ENCODE peak calls at places on chromosomes 6 and 20, in five cellular contexts. S is AG04450, N is Calu3, Z is mucosa of descending colon, J is BJ. Q is an unnamed sample.

GRCh38 chr6:161761966-161762365 is 488.1 kb upstream of the AGPAT4 start:
- DNase-seq in S (no peak), N (no peak), Z (no peak), J (no peak), Q (no peak)

GRCh38 chr6:145688493-145688905 is 46.8 kb downstream of the EPM2A start:
- DNase-seq in S (peak), N (no peak), Z (no peak), J (no peak), Q (no peak)

GRCh38 chr6:99588618-99589289 is 17.9 kb upstream of the PRDM13 start:
- DNase-seq in S (peak), N (peak), Z (peak), J (no peak), Q (peak)

GRCh38 chr6:91453479-91453878 is 866.6 kb upstream of the MAP3K7 start:
- DNase-seq in S (no peak), N (no peak), Z (no peak), J (no peak), Q (no peak)

GRCh38 chr20:18585134-18585533 is 2.7 kb upstream of the DTD1 start:
- DNase-seq in S (no peak), N (no peak), Z (no peak), J (peak), Q (no peak)

GRCh38 chr6:54056105-54056504 is 55.1 kb upstream of the MLIP start:
- DNase-seq in S (no peak), N (no peak), Z (no peak), J (no peak), Q (no peak)

GRCh38 chr20:58137236-58137635 is 91.2 kb downstream of the ANKRD60 start:
- DNase-seq in S (no peak), N (no peak), Z (no peak), J (no peak), Q (no peak)

GRCh38 chr6:56259163-56259562 is 11.8 kb upstream of the COL21A1 start:
- DNase-seq in S (no peak), N (no peak), Z (no peak), J (no peak), Q (no peak)

GRCh38 chr20:9128586-9128985 is 59.7 kb downstream of the PLCB4 start:
- DNase-seq in S (no peak), N (no peak), Z (no peak), J (no peak), Q (no peak)

GRCh38 chr20:36214684-36215256 is 21.5 kb upstream of the AAR2 start:
- DNase-seq in S (peak), N (peak), Z (no peak), J (no peak), Q (peak)

GRCh38 chr6:11538049-11538798 is 675 bp downstream of the TMEM170B start:
- DNase-seq in S (no peak), N (peak), Z (peak), J (no peak), Q (peak)

GRCh38 chr6:112879920-112880413 is 532.8 kb downstream of the RFPL4B start:
- DNase-seq in S (no peak), N (peak), Z (peak), J (no peak), Q (no peak)

GRCh38 chr6:159535629-159536028 is 157.4 kb downstream of the SOD2 start:
- DNase-seq in S (no peak), N (no peak), Z (peak), J (no peak), Q (no peak)

GRCh38 chr6:159540883-159541282 is 152.2 kb downstream of the SOD2 start:
- DNase-seq in S (no peak), N (no peak), Z (no peak), J (no peak), Q (no peak)

GRCh38 chr6:159541296-159541695 is 151.7 kb downstream of the SOD2 start:
- DNase-seq in S (no peak), N (no peak), Z (no peak), J (no peak), Q (no peak)

DNA sequence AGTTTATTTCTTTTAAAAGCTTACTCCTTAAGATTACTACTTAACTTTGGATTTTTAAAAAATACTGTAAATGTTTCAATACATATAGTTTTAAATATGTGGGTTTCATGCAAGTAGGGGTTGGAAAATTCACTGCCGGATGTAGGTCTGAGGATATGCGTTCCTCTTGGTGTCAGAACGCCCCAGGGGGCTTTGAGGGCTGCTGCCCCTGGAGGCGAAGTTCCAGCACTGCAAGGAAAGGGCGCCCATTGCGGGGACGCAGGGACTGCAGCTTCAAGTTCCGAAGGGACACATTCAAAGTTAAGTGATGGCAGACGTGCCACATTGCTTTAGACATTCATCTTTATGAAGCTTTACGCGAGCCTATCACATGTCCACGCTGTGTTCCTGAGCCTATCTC is 152.9 kb downstream of the SOD2 start:
- DNase-seq in S (no peak), N (no peak), Z (no peak), J (no peak), Q (no peak)
- TF ChIP-seq CTCF in S (peak), N (no peak), Z (no peak), J (peak), Q (no peak)

GRCh38 chr6:21332077-21332476 is 261.5 kb upstream of the SOX4 start:
- DNase-seq in S (no peak), N (no peak), Z (no peak), J (no peak), Q (no peak)
- TF ChIP-seq CTCF in S (no peak), N (no peak), Z (no peak), J (no peak), Q (no peak)

DNA sequence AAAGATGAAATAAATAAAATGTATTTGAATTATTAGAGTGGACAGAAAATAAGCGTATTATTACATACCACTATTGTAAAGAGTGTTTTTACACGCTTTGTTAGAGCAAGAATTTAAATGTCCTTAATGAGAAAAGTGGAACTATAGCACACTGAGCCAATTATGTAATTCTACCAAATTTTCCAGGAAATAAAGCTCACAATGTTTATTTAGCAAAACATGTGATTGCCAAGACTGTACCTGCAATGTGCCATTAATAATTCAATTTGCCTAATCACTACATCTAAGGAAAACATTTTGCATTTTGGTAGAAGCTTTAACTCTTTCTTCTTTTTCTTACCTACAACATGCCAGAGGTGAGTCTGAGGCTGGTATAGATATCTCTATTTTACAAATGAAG is 58.7 kb upstream of the PHACTR1 start:
- DNase-seq in S (no peak), N (no peak), Z (no peak), J (no peak), Q (no peak)
- TF ChIP-seq CTCF in S (no peak), N (no peak), Z (no peak), J (no peak), Q (no peak)

GRCh38 chr6:18823782-18824386 is 436.7 kb downstream of the RNF144B start:
- DNase-seq in S (no peak), N (peak), Z (peak), J (no peak), Q (no peak)
- TF ChIP-seq CTCF in S (peak), N (no peak), Z (no peak), J (peak), Q (peak)

GRCh38 chr6:64335195-64335594 is 699.6 kb downstream of the PHF3 start:
- DNase-seq in S (no peak), N (no peak), Z (no peak), J (no peak), Q (no peak)

GRCh38 chr6:64326939-64327338 is 691.3 kb downstream of the PHF3 start:
- DNase-seq in S (no peak), N (no peak), Z (no peak), J (no peak), Q (no peak)

GRCh38 chr6:64334646-64335045 is 699.0 kb downstream of the PHF3 start:
- DNase-seq in S (no peak), N (no peak), Z (no peak), J (no peak), Q (no peak)

GRCh38 chr6:64325093-64325492 is 689.5 kb downstream of the PHF3 start:
- DNase-seq in S (no peak), N (no peak), Z (no peak), J (no peak), Q (no peak)

DNA sequence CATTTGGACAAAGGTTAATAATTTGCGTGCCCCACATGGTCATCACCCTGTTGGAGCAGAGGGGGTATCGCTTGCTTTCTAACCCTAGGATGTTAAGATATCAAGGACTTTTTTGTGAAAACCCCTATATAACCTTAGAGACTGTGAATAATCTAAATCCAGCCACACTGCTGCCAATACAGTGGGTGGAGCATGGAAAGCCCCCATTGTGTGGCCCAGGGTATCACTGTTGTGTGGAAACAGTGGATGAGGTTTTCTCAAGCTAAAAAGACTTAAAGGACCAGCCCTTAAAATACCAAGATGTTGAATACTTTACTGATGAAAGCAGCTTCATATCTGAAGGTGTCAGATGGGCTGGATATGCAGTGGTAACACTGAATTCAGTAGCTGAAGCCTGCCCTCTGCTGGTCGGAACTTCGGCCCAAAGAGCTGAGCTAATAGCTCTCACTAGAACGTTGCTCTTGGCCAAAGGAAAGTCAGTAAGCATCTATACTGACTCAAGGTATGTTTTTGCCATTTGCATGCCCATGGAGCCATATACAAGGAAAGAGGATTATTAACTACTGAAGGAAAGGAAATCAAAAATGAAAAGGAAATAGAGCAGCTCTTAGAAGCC is 695.2 kb downstream of the PHF3 start:
- DNase-seq in S (peak), N (peak), Z (peak), J (no peak), Q (no peak)
- TF ChIP-seq CTCF in S (peak), N (peak), Z (peak), J (peak), Q (peak)

GRCh38 chr6:160519603-160520042 is 144.5 kb downstream of the LPA start:
- DNase-seq in S (no peak), N (no peak), Z (no peak), J (no peak), Q (peak)
- TF ChIP-seq CTCF in S (peak), N (no peak), Z (peak), J (peak), Q (peak)

DNA sequence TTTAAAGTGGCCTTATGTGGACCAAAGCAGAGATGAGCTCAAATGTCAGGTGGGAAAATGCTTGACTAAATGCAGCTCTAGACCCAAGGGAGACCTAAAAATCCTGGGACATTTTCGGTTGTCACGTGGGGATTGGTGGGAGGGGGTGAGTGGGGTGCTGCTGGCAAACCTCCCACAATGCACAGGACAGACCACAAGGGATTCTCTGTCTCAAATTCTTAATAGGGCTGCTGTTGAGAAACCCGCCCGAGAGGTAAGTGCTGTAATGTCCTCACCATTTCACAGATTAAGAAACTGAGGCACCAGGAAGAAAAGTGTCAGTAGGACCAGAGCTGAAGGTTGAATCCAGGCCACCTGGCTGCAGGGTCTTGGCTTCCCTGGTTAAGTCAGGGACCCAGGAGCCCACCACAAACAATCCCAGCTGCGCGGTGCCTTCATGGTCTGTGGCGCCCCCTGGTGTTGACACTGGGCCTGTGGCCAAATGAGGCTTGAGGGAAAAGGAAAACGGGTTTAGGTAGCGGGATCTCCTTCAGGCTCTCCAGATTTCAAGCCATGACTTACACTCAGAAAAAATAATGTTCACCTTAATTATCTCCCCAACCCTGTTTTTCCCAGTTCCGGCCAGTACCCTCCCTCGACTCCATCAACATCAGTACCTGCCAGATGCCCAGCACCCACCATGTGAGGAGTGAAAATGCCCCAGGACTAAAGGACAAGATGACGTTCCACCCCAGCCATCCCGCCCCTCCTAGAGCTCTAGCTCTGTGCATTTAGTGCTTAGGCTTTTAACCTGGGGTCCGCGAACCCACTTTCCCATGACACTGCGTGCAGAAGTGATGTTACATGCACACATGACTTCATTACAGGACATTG is 7.2 kb downstream of the HLA-G start:
- DNase-seq in S (no peak), N (peak), Z (peak), J (no peak), Q (no peak)
- TF ChIP-seq CTCF in S (peak), N (peak), Z (peak), J (peak), Q (peak)

DNA sequence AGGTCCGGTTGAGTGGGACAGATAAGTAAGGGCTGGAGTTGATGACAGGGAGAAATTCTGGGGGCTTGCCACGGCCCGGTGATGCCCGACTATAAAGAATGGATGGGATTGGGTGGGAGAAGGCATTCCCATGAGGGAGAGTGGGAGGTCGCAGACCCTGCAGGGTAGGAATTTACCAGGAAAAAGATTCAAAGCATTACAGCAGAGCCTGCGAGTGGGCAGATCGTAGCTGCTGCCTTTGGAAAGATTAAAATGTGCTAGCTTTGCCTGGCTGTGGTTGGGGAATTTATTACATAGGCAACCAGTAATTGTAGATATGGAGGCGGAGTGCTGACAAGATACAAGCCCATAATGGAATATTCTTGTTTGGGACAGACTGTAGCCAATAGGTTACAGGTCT is 49.5 kb downstream of the KDM1B start:
- DNase-seq in S (no peak), N (no peak), Z (no peak), J (no peak), Q (no peak)
- TF ChIP-seq CTCF in S (no peak), N (no peak), Z (no peak), J (no peak), Q (no peak)

DNA sequence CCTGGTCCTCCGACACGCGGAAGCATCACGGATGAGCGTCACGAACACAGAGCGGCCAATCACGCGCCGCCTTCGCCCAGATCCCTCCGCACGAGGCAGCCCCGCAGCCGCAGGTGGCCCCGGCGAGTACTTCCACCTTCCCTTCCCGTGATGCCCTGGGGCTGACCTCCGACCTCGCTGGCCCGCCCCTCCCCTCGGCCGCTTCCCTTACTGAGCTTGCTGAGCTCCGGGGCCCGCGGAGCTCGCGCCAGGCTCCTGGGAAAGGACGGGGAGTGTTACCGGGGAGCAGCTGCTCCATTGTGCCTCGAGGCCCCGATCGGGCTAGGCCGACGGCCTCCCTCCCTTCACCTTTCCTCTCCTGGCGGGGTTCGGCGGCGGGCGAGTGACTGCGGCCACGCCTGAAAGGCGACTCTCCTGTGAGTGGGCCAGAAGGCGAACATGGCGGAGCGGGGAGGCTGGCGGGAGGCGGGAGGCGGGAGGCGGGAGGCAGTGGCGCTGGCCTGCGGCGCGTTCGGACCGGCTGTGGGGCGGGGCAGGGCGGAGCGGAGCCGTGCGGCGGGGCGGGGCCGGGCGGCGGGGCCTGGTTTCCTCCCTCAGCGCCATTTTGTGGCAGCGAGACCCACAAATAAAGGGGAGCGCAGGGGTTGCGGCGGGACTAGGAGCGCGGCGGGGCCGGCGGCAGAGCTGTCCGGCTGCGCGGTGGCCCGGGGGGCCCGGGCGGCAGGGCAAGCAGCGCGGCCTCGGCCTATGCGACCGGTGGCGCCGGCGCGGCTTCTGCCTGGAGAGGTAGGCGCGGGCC is at the start of gene WTAP:
- DNase-seq in S (peak), N (peak), Z (peak), J (peak), Q (peak)
- TF ChIP-seq CTCF in S (no peak), N (no peak), Z (no peak), J (no peak), Q (no peak)

GRCh38 chr6:82370788-82371187 is 7.2 kb downstream of the TPBG start:
- DNase-seq in S (no peak), N (no peak), Z (no peak), J (no peak), Q (no peak)
- TF ChIP-seq CTCF in S (no peak), N (no peak), Z (no peak), J (no peak), Q (no peak)

Q was measured in GM10248.